ENCODE peak calls at places on chromosomes 7 and 10, in nine cellular contexts. P is cardiac muscle cell, B is cardiac fibroblast, K is ovary, E is RWPE1, J is BJ, A is left ventricle myocardium inferior, U is tibial artery, H is MCF 10A. W is an unnamed sample.

GRCh38 chr10:70430489-70431445 is 10.7 kb downstream of the NODAL start:
- DNase-seq in K (peak; percentile 54), B (peak; percentile 56), P (peak; percentile 93), U (peak; percentile 92), H (no peak), J (no peak), A (peak; percentile 44), E (no peak), W (no peak)

GRCh38 chr7:1666779-1667565 is 3.1 kb upstream of the ELFN1 start:
- DNase-seq in K (no peak), E (no peak), B (no peak), J (no peak), A (no peak), H (no peak), U (peak; percentile 62), P (no peak), W (peak; percentile 17)

GRCh38 chr10:103470755-103471653 is 8.0 kb downstream of the CALHM3 start:
- DNase-seq in U (no peak), P (peak; percentile 81), B (no peak), H (no peak), A (no peak), E (no peak), K (peak; percentile 63), J (no peak), W (no peak)

GRCh38 chr7:65269150-65269856 is 104.4 kb upstream of the ZNF92 start:
- DNase-seq in B (no peak), U (no peak), A (no peak), K (peak; percentile 41), E (peak; percentile 86), J (no peak), P (peak; percentile 57), H (peak; percentile 94), W (peak; percentile 84)

GRCh38 chr10:62019013-62019684 is 117.7 kb downstream of the ARID5B start:
- DNase-seq in P (peak; percentile 69), H (no peak), K (no peak), E (peak; percentile 44), U (no peak), B (no peak), A (no peak), J (no peak), W (no peak)

GRCh38 chr7:81111781-81112540 is 193.1 kb upstream of the SEMA3C start:
- DNase-seq in U (no peak), H (no peak), A (no peak), J (peak; percentile 10), K (no peak), B (no peak), E (no peak), P (peak; percentile 32), W (no peak)

GRCh38 chr10:127309609-127310008 is 113.2 kb upstream of the INSYN2A start:
- DNase-seq in E (no peak), J (peak; percentile 14), A (no peak), P (peak; percentile 6), B (peak; percentile 6), U (no peak), H (no peak), K (no peak), W (no peak)

GRCh38 chr10:131642966-131643365 is 257.8 kb upstream of the PPP2R2D start:
- DNase-seq in E (no peak), J (no peak), K (no peak), U (no peak), A (no peak), P (no peak), H (no peak), B (no peak), W (no peak)

GRCh38 chr7:79789584-79790345 is 336.3 kb upstream of the MAGI2 start:
- DNase-seq in B (peak; percentile 69), A (no peak), J (no peak), H (no peak), P (peak; percentile 88), K (no peak), U (no peak), E (no peak), W (no peak)

GRCh38 chr10:530717-531116 is 158.8 kb downstream of the DIP2C start:
- DNase-seq in A (no peak), J (no peak), H (peak; percentile 7), B (no peak), P (no peak), E (no peak), K (no peak), U (peak; percentile 52), W (no peak)

GRCh38 chr7:122311280-122311679 is 6.7 kb upstream of the FEZF1 start:
- DNase-seq in J (no peak), K (no peak), H (no peak), B (no peak), U (no peak), P (no peak), E (no peak), A (no peak), W (no peak)

GRCh38 chr10:71766717-71767419 is 6.5 kb downstream of the VSIR start:
- DNase-seq in J (peak; percentile 98), U (peak; percentile 91), B (peak; percentile 98), E (peak; percentile 94), H (peak; percentile 88), A (peak; percentile 82), K (peak; percentile 82), P (peak; percentile 96), W (no peak)

GRCh38 chr10:107918171-107918570 is 753.7 kb upstream of the SORCS1 start:
- DNase-seq in U (no peak), E (no peak), A (no peak), P (no peak), B (no peak), H (no peak), K (no peak), J (no peak), W (no peak)

GRCh38 chr7:103851357-103851756 is 138.1 kb downstream of the RELN start:
- DNase-seq in E (peak; percentile 3), P (peak; percentile 40), B (peak; percentile 39), J (no peak), H (peak; percentile 14), A (no peak), K (no peak), U (no peak), W (no peak)

GRCh38 chr10:126242352-126243260 is 145.7 kb downstream of the ADAM12 start:
- DNase-seq in B (peak; percentile 91), H (no peak), J (peak; percentile 55), E (peak; percentile 22), K (peak; percentile 85), U (no peak), P (peak; percentile 91), A (peak; percentile 69), W (no peak)

GRCh38 chr7:91567111-91568012 is 303.1 kb downstream of the FZD1 start:
- DNase-seq in B (no peak), E (no peak), U (no peak), P (no peak), K (no peak), H (no peak), J (no peak), A (no peak), W (no peak)

DNA sequence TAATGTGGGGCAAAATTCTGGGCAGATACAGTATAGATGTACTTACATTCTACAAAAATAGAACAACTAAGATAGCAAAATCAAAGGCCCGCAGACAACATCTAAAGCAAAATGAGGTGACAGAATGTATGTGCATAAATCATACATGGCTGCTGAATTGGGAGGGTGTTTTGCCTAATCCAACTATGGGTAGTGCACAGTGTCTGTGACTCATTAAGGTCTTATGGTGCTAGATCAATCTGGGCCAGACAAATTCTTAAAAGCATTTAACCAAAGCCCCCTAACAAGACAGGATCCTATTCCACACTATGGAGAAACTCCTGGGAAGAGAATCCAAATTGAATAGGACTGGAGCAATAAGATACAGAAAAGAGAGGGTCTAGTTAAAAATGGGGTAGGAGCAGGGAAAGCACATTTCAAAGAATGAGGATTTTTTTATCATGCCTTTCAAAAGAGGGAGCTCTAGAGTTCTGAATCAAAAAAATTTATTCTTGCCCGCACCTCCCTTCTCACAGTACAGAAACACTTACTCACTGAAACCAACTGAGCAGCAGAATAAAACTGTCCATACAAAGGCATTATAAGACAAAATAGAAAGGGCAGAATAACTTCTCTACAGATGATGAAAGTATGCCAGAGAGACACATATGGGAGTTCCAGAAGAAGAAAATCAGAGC is 181.3 kb downstream of the RNLS start:
- DNase-seq in E (peak; percentile 26), K (no peak), P (peak; percentile 60), B (peak; percentile 60), J (no peak), H (peak; percentile 32), A (no peak), U (no peak), W (no peak)
- TF ChIP-seq CTCF in E (peak; percentile 23), K (no peak), P (peak; percentile 50), B (peak; percentile 37), J (peak; percentile 50), H (peak; percentile 33), A (peak; percentile 41), U (peak; percentile 16), W (no peak)

GRCh38 chr7:53002389-53002788 is 33.0 kb upstream of the POM121L12 start:
- DNase-seq in A (no peak), U (no peak), H (no peak), E (no peak), B (no peak), K (no peak), J (no peak), P (no peak), W (no peak)
- TF ChIP-seq CTCF in A (no peak), U (no peak), H (no peak), E (no peak), B (no peak), K (no peak), J (no peak), P (no peak), W (no peak)

GRCh38 chr10:23516530-23516929 is 77.7 kb downstream of the OTUD1 start:
- DNase-seq in J (no peak), H (peak; percentile 43), P (peak; percentile 36), E (peak; percentile 31), B (peak; percentile 34), A (no peak), K (no peak), U (no peak), W (no peak)
- TF ChIP-seq CTCF in J (peak; percentile 45), H (peak; percentile 51), P (peak; percentile 54), E (peak; percentile 65), B (peak; percentile 49), A (peak; percentile 48), K (no peak), U (no peak), W (peak; percentile 72)

GRCh38 chr10:36301539-36301938 is 659.4 kb upstream of the FZD8 start:
- DNase-seq in B (no peak), A (no peak), P (no peak), H (no peak), K (no peak), U (no peak), J (no peak), E (no peak), W (no peak)

GRCh38 chr10:36303896-36304295 is 661.8 kb upstream of the FZD8 start:
- DNase-seq in E (peak; percentile 11), K (no peak), A (no peak), B (no peak), P (no peak), H (peak; percentile 2), J (no peak), U (no peak), W (no peak)

GRCh38 chr10:36302086-36302485 is 660.0 kb upstream of the FZD8 start:
- DNase-seq in J (no peak), B (no peak), E (no peak), H (no peak), K (no peak), P (no peak), U (no peak), A (no peak), W (no peak)

DNA sequence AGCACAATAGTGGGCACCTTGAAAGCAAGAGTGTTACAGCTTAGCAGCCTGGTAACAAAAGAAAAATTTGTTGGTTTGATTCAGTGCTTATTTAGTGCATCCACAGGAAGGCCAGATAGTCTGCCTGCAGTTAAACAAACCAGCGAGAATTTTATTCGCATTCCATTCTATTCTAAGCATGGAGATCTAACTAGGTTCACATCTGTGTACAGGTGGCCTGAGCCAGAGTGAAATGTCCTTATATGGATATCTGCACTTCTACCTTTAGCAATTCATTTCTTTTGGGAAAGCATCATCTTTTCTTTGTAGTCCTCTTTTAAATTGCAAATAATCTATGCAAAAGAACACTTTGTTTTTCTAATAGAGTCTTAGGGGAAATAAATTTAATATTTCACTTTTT is 659.0 kb upstream of the FZD8 start:
- DNase-seq in H (no peak), A (no peak), E (no peak), K (no peak), P (no peak), B (no peak), J (no peak), U (no peak), W (no peak)
- TF ChIP-seq CTCF in H (no peak), A (no peak), E (no peak), K (no peak), P (no peak), B (no peak), J (no peak), U (no peak), W (no peak)